ENCODE peak calls at places on chromosomes 16 and 17, in four cellular contexts. E is GM23338, A is stomach, Q is prostate gland. F is an unnamed sample.

GRCh38 chr17:2343421-2343820 is 6.1 kb downstream of the SGSM2 start:
- DNase-seq in Q (no peak), A (no peak), E (no peak), F (no peak)

GRCh38 chr17:10316986-10317834 is 55.6 kb downstream of the MYH13 start:
- DNase-seq in A (peak), E (peak), Q (peak), F (no peak)

GRCh38 chr17:78935419-78936323 is 10.5 kb upstream of the TIMP2 start:
- DNase-seq in E (no peak), A (peak), Q (no peak), F (no peak)

GRCh38 chr17:79793924-79794304 is 3.0 kb downstream of the CBX8 start:
- DNase-seq in Q (no peak), E (peak), A (no peak), F (no peak)

GRCh38 chr17:50944054-50944901 is 78.1 kb upstream of the TOB1 start:
- DNase-seq in Q (peak), E (peak), A (peak), F (no peak)

GRCh38 chr16:275041-275621 is 613 bp downstream of the RGS11 start:
- DNase-seq in Q (no peak), A (no peak), E (peak), F (no peak)

GRCh38 chr17:42284566-42284965 is 3.7 kb upstream of the STAT5A start:
- DNase-seq in A (peak), Q (no peak), E (no peak), F (no peak)

GRCh38 chr16:83781-84615 is 6.0 kb downstream of the MPG start:
- DNase-seq in A (no peak), Q (no peak), E (no peak), F (no peak)

GRCh38 chr17:38351412-38352222 is at the start of gene SOCS7:
- DNase-seq in E (peak), Q (peak), A (peak), F (no peak)

GRCh38 chr16:46690281-46691178 is 1.1 kb downstream of the ORC6 start:
- DNase-seq in A (no peak), E (no peak), Q (no peak), F (no peak)

GRCh38 chr16:22785552-22785951 is 28.4 kb upstream of the HS3ST2 start:
- DNase-seq in A (no peak), Q (no peak), E (no peak), F (no peak)

GRCh38 chr16:20879175-20880053 is 20.7 kb downstream of the DCUN1D3 start:
- DNase-seq in Q (no peak), A (no peak), E (no peak), F (no peak)

GRCh38 chr17:2282297-2282873 is 21.2 kb downstream of the SMG6 start:
- DNase-seq in E (peak), A (no peak), Q (no peak), F (no peak)

GRCh38 chr16:89924298-89924924 is 1.3 kb downstream of the TUBB3 start:
- DNase-seq in E (peak), A (no peak), Q (no peak), F (no peak)

GRCh38 chr17:44307387-44308186 is 814 bp upstream of the RUNDC3A start:
- DNase-seq in Q (peak), A (no peak), E (peak), F (no peak)

GRCh38 chr17:29699283-29699682 is 76.6 kb upstream of the CORO6 start:
- DNase-seq in A (no peak), E (no peak), Q (peak), F (no peak)

GRCh38 chr17:77887464-77888241 is 70.8 kb upstream of the TNRC6C start:
- DNase-seq in A (peak), Q (peak), E (peak), F (no peak)

GRCh38 chr16:16797239-16797638 is 418.3 kb downstream of the NPIPA7 start:
- DNase-seq in E (peak), A (no peak), Q (no peak), F (no peak)

GRCh38 chr17:10025976-10026785 is 121.1 kb upstream of the RCVRN start:
- DNase-seq in Q (no peak), E (no peak), A (no peak), F (no peak)

GRCh38 chr16:78129349-78129748 is 29.9 kb downstream of the WWOX start:
- DNase-seq in Q (no peak), A (no peak), E (no peak), F (no peak)

GRCh38 chr16:19687279-19687678 is 30.7 kb downstream of the KNOP1 start:
- DNase-seq in Q (no peak), A (no peak), E (no peak), F (no peak)

GRCh38 chr17:2259769-2260536 is 43.6 kb downstream of the SMG6 start:
- DNase-seq in Q (no peak), A (no peak), E (no peak), F (no peak)

GRCh38 chr16:57531253-57531575 is 5.2 kb downstream of the CCDC102A start:
- DNase-seq in E (no peak), Q (no peak), A (no peak), F (no peak)

GRCh38 chr16:1781758-1782407 is 488 bp downstream of the SPSB3 start:
- DNase-seq in Q (no peak), A (no peak), E (peak), F (no peak)

GRCh38 chr16:1174477-1175357 is 21.8 kb downstream of the CACNA1H start:
- DNase-seq in Q (no peak), E (no peak), A (no peak), F (no peak)

GRCh38 chr16:19660432-19660831 is 57.6 kb downstream of the KNOP1 start:
- DNase-seq in E (no peak), Q (no peak), A (no peak), F (no peak)

GRCh38 chr17:15123593-15124590 is 141.2 kb downstream of the PMP22 start:
- DNase-seq in E (no peak), A (no peak), Q (no peak), F (no peak)

GRCh38 chr16:79609861-79610260 is 9.3 kb upstream of the MAF start:
- DNase-seq in A (no peak), E (no peak), Q (peak), F (no peak)

GRCh38 chr16:3988824-3989223 is 108.3 kb upstream of the CREBBP start:
- DNase-seq in E (no peak), Q (no peak), A (no peak), F (no peak)

GRCh38 chr17:14359251-14359939 is 58.5 kb downstream of the HS3ST3B1 start:
- DNase-seq in E (no peak), Q (no peak), A (no peak), F (no peak)

GRCh38 chr16:85370881-85371651 is 242.1 kb upstream of the GSE1 start:
- DNase-seq in Q (peak), E (no peak), A (peak), F (no peak)
- H3K27ac ChIP-seq in Q (peak), E (no peak), A (peak), F (no peak)

GRCh38 chr17:68439656-68440290 is 17.5 kb downstream of the WIPI1 start:
- DNase-seq in A (no peak), Q (no peak), E (no peak), F (no peak)

GRCh38 chr17:68440526-68440925 is 16.8 kb downstream of the WIPI1 start:
- DNase-seq in A (no peak), Q (no peak), E (no peak), F (no peak)

GRCh38 chr17:68435876-68436842 is 21.1 kb downstream of the WIPI1 start:
- DNase-seq in Q (peak), A (peak), E (peak), F (no peak)

GRCh38 chr17:68435361-68435760 is 21.9 kb downstream of the WIPI1 start:
- DNase-seq in E (no peak), Q (no peak), A (no peak), F (no peak)

GRCh38 chr17:68437979-68438877 is 19.1 kb downstream of the WIPI1 start:
- DNase-seq in Q (no peak), E (peak), A (peak), F (no peak)
- H3K27ac ChIP-seq in Q (peak), E (peak), A (peak), F (no peak)

GRCh38 chr17:49879505-49879904 is 31.6 kb upstream of the TAC4 start:
- DNase-seq in Q (no peak), E (no peak), A (no peak), F (no peak)
- H3K27ac ChIP-seq in Q (no peak), E (no peak), A (no peak), F (no peak)

GRCh38 chr17:4502466-4503154 is 3.9 kb downstream of the SPNS2 start:
- DNase-seq in Q (no peak), A (no peak), E (no peak), F (no peak)

GRCh38 chr17:4499431-4500187 is 928 bp downstream of the SPNS2 start:
- DNase-seq in Q (no peak), A (no peak), E (peak), F (no peak)

GRCh38 chr17:4501295-4501949 is 2.7 kb downstream of the SPNS2 start:
- DNase-seq in A (no peak), E (no peak), Q (no peak), F (no peak)

GRCh38 chr17:4498461-4499397 is at the start of gene SPNS2:
- DNase-seq in A (peak), E (peak), Q (peak), F (no peak)

GRCh38 chr17:4500188-4500565 is 1.5 kb downstream of the SPNS2 start:
- DNase-seq in Q (no peak), E (no peak), A (no peak), F (no peak)
- H3K27ac ChIP-seq in Q (no peak), E (no peak), A (peak), F (no peak)

DNA sequence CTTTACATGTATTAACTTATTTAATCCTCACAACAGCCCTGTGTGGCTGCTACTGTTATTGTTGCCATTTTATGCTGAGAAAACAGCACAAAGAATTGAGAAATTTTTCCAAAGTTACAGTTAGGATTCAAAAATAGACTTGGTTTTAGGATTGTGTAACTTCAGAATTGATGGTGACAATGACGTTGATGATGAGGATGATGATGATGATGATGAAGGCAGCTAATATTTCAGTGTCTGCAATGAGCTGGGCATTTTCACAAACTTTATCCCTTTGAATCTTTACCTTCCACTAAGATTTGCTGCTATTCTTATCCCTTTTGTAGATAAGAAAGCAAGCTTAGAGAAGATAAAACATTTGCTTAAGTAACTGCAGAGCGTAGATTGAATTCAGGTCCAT is 22.1 kb downstream of the PRKCB start:
- DNase-seq in Q (no peak), E (no peak), A (no peak), F (no peak)
- H3K27ac ChIP-seq in Q (no peak), E (no peak), A (no peak), F (no peak)